ENCODE peak calls at places on chromosomes 16 and 17, in eight cellular contexts. P is kidney epithelial cell, C is transverse colon, T is H9, L is astrocyte of the cerebellum, Z is heart right ventricle, E is GM12878, J is body of pancreas. O is an unnamed sample.

GRCh38 chr16:89489731-89490385 is 503 bp downstream of the ANKRD11 start:
- DNase-seq in P (no peak), C (no peak), T (no peak), L (no peak), Z (no peak), E (no peak), J (no peak), O (no peak)

GRCh38 chr16:71584543-71585317 is 7.8 kb upstream of the TAT start:
- DNase-seq in P (no peak), C (no peak), T (no peak), L (no peak), Z (no peak), E (no peak), J (no peak), O (no peak)

GRCh38 chr16:84884311-84885023 is 64.7 kb downstream of the CRISPLD2 start:
- DNase-seq in P (no peak), C (no peak), T (no peak), L (no peak), Z (peak; percentile 26), E (no peak), J (peak; percentile 20), O (no peak)

GRCh38 chr17:14301761-14302401 is 1.0 kb downstream of the HS3ST3B1 start:
- DNase-seq in P (no peak), C (peak; percentile 43), T (peak; percentile 52), L (no peak), Z (no peak), E (no peak), J (peak; percentile 26), O (no peak)

GRCh38 chr17:76054112-76054476 is 18.2 kb downstream of the SRP68 start:
- DNase-seq in P (peak; percentile 51), C (no peak), T (no peak), L (no peak), Z (no peak), E (no peak), J (no peak), O (no peak)

GRCh38 chr17:67262420-67262819 is 17.4 kb upstream of the HELZ start:
- DNase-seq in P (no peak), C (no peak), T (peak; percentile 10), L (no peak), Z (no peak), E (no peak), J (no peak), O (no peak)

GRCh38 chr17:44198721-44199552 is 747 bp downstream of the ATXN7L3 start:
- DNase-seq in P (no peak), C (peak; percentile 73), T (peak; percentile 80), L (no peak), Z (peak; percentile 60), E (no peak), J (peak; percentile 61), O (peak; percentile 89)

GRCh38 chr16:3751878-3752277 is 34.6 kb upstream of the TRAP1 start:
- DNase-seq in P (no peak), C (no peak), T (no peak), L (no peak), Z (no peak), E (no peak), J (no peak), O (no peak)

GRCh38 chr17:57750930-57751329 is 5.8 kb upstream of the CCDC182 start:
- DNase-seq in P (no peak), C (no peak), T (no peak), L (no peak), Z (no peak), E (no peak), J (peak; percentile 20), O (no peak)

GRCh38 chr17:50511058-50511457 is 2.8 kb downstream of the MYCBPAP start:
- DNase-seq in P (no peak), C (no peak), T (no peak), L (no peak), Z (no peak), E (peak; percentile 83), J (no peak), O (no peak)

GRCh38 chr17:76673729-76674128 is 30.2 kb upstream of the ST6GALNAC1 start:
- DNase-seq in P (no peak), C (no peak), T (no peak), L (no peak), Z (no peak), E (no peak), J (no peak), O (no peak)

GRCh38 chr17:78993241-78993956 is 13.7 kb upstream of the LGALS3BP start:
- DNase-seq in P (no peak), C (peak; percentile 60), T (peak; percentile 77), L (peak; percentile 22), Z (peak; percentile 53), E (no peak), J (peak; percentile 60), O (no peak)

GRCh38 chr16:80719573-80719972 is 84.8 kb downstream of the CDYL2 start:
- DNase-seq in P (no peak), C (no peak), T (no peak), L (no peak), Z (no peak), E (no peak), J (no peak), O (no peak)

GRCh38 chr16:1244881-1245280 is 4.4 kb downstream of the TPSAB1 start:
- DNase-seq in P (no peak), C (no peak), T (no peak), L (no peak), Z (no peak), E (no peak), J (no peak), O (no peak)

GRCh38 chr16:11306997-11307638 is 26.0 kb upstream of the PRM1 start:
- DNase-seq in P (no peak), C (no peak), T (no peak), L (no peak), Z (no peak), E (no peak), J (no peak), O (no peak)

GRCh38 chr17:72916991-72917390 is 175.5 kb downstream of the SLC39A11 start:
- DNase-seq in P (no peak), C (no peak), T (no peak), L (no peak), Z (no peak), E (no peak), J (no peak), O (no peak)

GRCh38 chr17:44322236-44322895 is 2.3 kb downstream of the SLC25A39 start:
- DNase-seq in P (no peak), C (no peak), T (no peak), L (no peak), Z (no peak), E (no peak), J (no peak), O (no peak)

GRCh38 chr17:45200701-45201100 is 21.0 kb upstream of the FMNL1 start:
- DNase-seq in P (no peak), C (no peak), T (peak; percentile 55), L (no peak), Z (no peak), E (no peak), J (no peak), O (no peak)

GRCh38 chr17:62652251-62653001 is 25.0 kb downstream of the MRC2 start:
- DNase-seq in P (no peak), C (peak; percentile 46), T (no peak), L (no peak), Z (peak; percentile 67), E (no peak), J (peak; percentile 73), O (peak; percentile 92)

GRCh38 chr17:16363749-16364536 is 10.7 kb upstream of the CENPV start:
- DNase-seq in P (no peak), C (peak; percentile 80), T (peak; percentile 87), L (peak; percentile 60), Z (peak; percentile 68), E (peak; percentile 61), J (peak; percentile 75), O (peak; percentile 43)
- TF ChIP-seq CTCF in P (peak; percentile 91), C (peak; percentile 88), T (peak; percentile 93), L (peak; percentile 95), Z (peak; percentile 93), E (peak; percentile 96), J (peak; percentile 88), O (peak; percentile 95)

DNA sequence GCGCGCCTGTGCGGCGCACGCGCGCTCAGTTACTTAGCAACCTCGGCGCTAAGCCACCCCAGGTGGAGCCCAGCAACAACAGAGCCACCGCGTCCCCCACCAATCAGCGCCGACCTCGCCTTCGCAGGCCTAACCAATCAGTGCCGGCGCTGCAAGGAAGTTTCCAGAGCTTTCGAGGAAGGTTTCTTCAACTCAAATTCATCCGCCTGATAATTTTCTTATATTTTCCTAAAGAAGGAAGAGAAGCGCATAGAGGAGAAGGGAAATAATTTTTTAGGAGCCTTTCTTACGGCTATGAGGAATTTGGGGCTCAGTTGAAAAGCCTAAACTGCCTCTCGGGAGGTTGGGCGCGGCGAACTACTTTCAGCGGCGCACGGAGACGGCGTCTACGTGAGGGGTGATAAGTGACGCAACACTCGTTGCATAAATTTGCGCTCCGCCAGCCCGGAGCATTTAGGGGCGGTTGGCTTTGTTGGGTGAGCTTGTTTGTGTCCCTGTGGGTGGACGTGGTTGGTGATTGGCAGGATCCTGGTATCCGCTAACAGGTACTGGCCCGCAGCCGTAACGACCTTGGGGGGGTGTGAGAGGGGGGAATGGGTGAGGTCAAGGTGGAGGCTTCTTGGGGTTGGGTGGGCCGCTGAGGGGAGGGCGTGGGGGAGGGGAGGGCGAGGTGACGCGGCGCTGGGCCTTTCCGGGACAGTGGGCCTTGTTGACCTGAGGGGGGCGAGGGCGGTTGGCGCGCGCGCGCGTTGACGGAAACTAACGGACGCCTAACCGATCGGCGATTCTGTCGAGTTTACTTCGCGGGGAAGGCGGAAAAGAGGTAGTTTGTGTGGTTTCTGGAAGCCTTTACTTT is at the start of gene UBB:
- DNase-seq in P (peak; percentile 92), C (peak; percentile 97), T (peak; percentile 100), L (peak; percentile 97), Z (peak; percentile 97), E (peak; percentile 89), J (peak; percentile 98), O (peak; percentile 98)
- TF ChIP-seq CTCF in P (peak; percentile 20), C (peak; percentile 10), T (peak; percentile 25), L (no peak), Z (peak; percentile 28), E (no peak), J (no peak), O (peak; percentile 38)

DNA sequence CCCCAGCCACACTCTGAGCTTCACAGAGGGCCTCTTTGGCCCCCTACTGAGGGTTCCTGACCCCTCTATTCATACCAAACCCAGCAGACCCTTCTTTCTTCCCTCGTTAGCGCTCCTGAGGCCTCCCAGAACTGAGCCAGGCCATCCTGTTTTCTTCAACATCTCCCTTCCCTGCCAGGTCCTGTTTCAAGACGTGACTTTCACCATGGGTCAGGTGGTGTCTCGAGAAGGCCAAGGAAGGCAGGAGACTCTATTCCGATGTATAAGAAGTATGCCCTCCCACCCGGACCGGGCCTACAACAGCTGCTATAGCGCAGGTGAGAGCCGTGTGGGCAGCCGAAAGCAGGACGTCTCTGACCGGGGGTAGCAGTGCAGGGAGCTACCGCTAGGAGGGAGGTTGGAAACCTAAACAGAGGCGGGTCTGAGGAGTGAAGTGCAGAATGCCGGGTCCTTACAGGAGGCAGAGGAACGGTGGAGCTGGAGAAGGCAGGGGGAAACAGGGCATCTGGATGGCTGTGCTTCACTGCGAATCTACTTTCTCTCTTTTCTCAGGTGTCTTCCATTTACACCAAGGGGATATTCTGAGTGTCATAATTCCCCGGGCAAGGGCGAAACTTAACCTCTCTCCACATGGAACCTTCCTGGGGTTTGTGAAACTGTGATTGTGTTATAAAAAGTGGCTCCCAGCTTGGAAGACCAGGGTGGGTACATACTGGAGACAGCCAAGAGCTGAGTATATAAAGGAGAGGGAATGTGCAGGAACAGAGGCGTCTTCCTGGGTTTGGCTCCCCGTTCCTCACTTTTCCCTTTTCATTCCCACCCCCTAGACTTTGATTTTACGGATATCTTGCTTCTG is 1.3 kb upstream of the SENP3 start:
- DNase-seq in P (no peak), C (peak; percentile 87), T (peak; percentile 94), L (no peak), Z (peak; percentile 63), E (no peak), J (peak; percentile 79), O (no peak)
- TF ChIP-seq CTCF in P (peak; percentile 85), C (peak; percentile 83), T (peak; percentile 65), L (peak; percentile 82), Z (peak; percentile 51), E (peak; percentile 83), J (peak; percentile 82), O (no peak)

GRCh38 chr17:80649672-80650338 is 105.2 kb downstream of the RPTOR start:
- DNase-seq in P (peak; percentile 42), C (no peak), T (peak; percentile 85), L (no peak), Z (peak; percentile 85), E (no peak), J (peak; percentile 42), O (no peak)
- TF ChIP-seq CTCF in P (peak; percentile 80), C (no peak), T (peak; percentile 76), L (peak; percentile 56), Z (peak; percentile 74), E (peak; percentile 39), J (peak; percentile 18), O (peak; percentile 75)